ENCODE peak calls at places on chromosomes 6 and 20, in six cellular contexts. One of them, this sample, is unnamed.

GRCh38 chr20:20939006-20939405 is 167.2 kb downstream of the LINC00237 start:
- DNase-seq in adrenal gland: no peak
- DNase-seq in CD8-positive, alpha-beta memory T cell: no peak
- DNase-seq in OCI-LY7: no peak
- DNase-seq in ovary: no peak
- DNase-seq in H9: no peak
- DNase-seq in this sample: no peak

GRCh38 chr20:52524865-52525264 is 333.3 kb upstream of the ZFP64 start:
- DNase-seq in ovary: no peak
- DNase-seq in OCI-LY7: no peak
- DNase-seq in adrenal gland: no peak
- DNase-seq in CD8-positive, alpha-beta memory T cell: no peak
- DNase-seq in H9: no peak
- DNase-seq in this sample: no peak

GRCh38 chr6:73722318-73723060 is 26.5 kb downstream of the CD109 start:
- DNase-seq in H9: no peak
- DNase-seq in adrenal gland: no peak
- DNase-seq in CD8-positive, alpha-beta memory T cell: no peak
- DNase-seq in ovary: no peak
- DNase-seq in OCI-LY7: no peak
- DNase-seq in this sample: no peak

GRCh38 chr6:7899046-7899888 is 11.3 kb downstream of the TXNDC5 start:
- DNase-seq in CD8-positive, alpha-beta memory T cell: no peak
- DNase-seq in adrenal gland: no peak
- DNase-seq in H9: no peak
- DNase-seq in OCI-LY7: peak; percentile 59
- DNase-seq in ovary: no peak
- DNase-seq in this sample: no peak

GRCh38 chr6:152981989-152982767 is 663 bp downstream of the FBXO5 start:
- DNase-seq in H9: peak; percentile 29
- DNase-seq in adrenal gland: no peak
- DNase-seq in OCI-LY7: peak; percentile 44
- DNase-seq in CD8-positive, alpha-beta memory T cell: no peak
- DNase-seq in ovary: peak; percentile 66
- DNase-seq in this sample: no peak

GRCh38 chr20:24694727-24695528 is 225.5 kb downstream of the SYNDIG1 start:
- DNase-seq in OCI-LY7: no peak
- DNase-seq in H9: peak; percentile 15
- DNase-seq in adrenal gland: peak; percentile 61
- DNase-seq in CD8-positive, alpha-beta memory T cell: no peak
- DNase-seq in ovary: peak; percentile 54
- DNase-seq in this sample: no peak

GRCh38 chr6:51213806-51214205 is 395.1 kb downstream of the TFAP2B start:
- DNase-seq in CD8-positive, alpha-beta memory T cell: no peak
- DNase-seq in H9: peak; percentile 37
- DNase-seq in adrenal gland: no peak
- DNase-seq in ovary: no peak
- DNase-seq in OCI-LY7: no peak
- DNase-seq in this sample: no peak

GRCh38 chr6:46989384-46989783 is 52.7 kb downstream of the ADGRF1 start:
- DNase-seq in CD8-positive, alpha-beta memory T cell: no peak
- DNase-seq in ovary: no peak
- DNase-seq in adrenal gland: peak; percentile 29
- DNase-seq in H9: no peak
- DNase-seq in OCI-LY7: no peak
- DNase-seq in this sample: no peak

GRCh38 chr6:129709451-129709908 is 497 bp downstream of the ARHGAP18 start:
- DNase-seq in OCI-LY7: peak; percentile 36
- DNase-seq in H9: no peak
- DNase-seq in adrenal gland: no peak
- DNase-seq in ovary: peak; percentile 46
- DNase-seq in CD8-positive, alpha-beta memory T cell: no peak
- DNase-seq in this sample: no peak

GRCh38 chr6:19452495-19452894 is 384.7 kb upstream of the ID4 start:
- DNase-seq in CD8-positive, alpha-beta memory T cell: no peak
- DNase-seq in adrenal gland: no peak
- DNase-seq in H9: peak; percentile 59
- DNase-seq in OCI-LY7: no peak
- DNase-seq in ovary: no peak
- DNase-seq in this sample: no peak

GRCh38 chr6:3195695-3196497 is 31.6 kb downstream of the TUBB2B start:
- DNase-seq in adrenal gland: no peak
- DNase-seq in OCI-LY7: peak; percentile 20
- DNase-seq in CD8-positive, alpha-beta memory T cell: no peak
- DNase-seq in ovary: no peak
- DNase-seq in H9: peak; percentile 76
- DNase-seq in this sample: no peak

GRCh38 chr6:7728855-7729590 is 3.1 kb downstream of the BMP6 start:
- DNase-seq in adrenal gland: no peak
- DNase-seq in OCI-LY7: no peak
- DNase-seq in H9: peak; percentile 38
- DNase-seq in CD8-positive, alpha-beta memory T cell: no peak
- DNase-seq in ovary: no peak
- DNase-seq in this sample: no peak

GRCh38 chr6:75850026-75850385 is 101.0 kb downstream of the MYO6 start:
- DNase-seq in ovary: no peak
- DNase-seq in adrenal gland: no peak
- DNase-seq in H9: no peak
- DNase-seq in CD8-positive, alpha-beta memory T cell: no peak
- DNase-seq in OCI-LY7: no peak
- DNase-seq in this sample: no peak

GRCh38 chr6:111603648-111604047 is 2.0 kb downstream of the TRAF3IP2 start:
- DNase-seq in CD8-positive, alpha-beta memory T cell: no peak
- DNase-seq in adrenal gland: no peak
- DNase-seq in OCI-LY7: no peak
- DNase-seq in H9: no peak
- DNase-seq in ovary: no peak
- DNase-seq in this sample: no peak

GRCh38 chr20:35342154-35342769 is 50.0 kb upstream of the FAM83C start:
- DNase-seq in OCI-LY7: no peak
- DNase-seq in H9: peak; percentile 49
- DNase-seq in CD8-positive, alpha-beta memory T cell: no peak
- DNase-seq in ovary: no peak
- DNase-seq in adrenal gland: no peak
- DNase-seq in this sample: no peak

GRCh38 chr6:36852481-36853147 is 13.4 kb upstream of the CPNE5 start:
- DNase-seq in OCI-LY7: no peak
- DNase-seq in CD8-positive, alpha-beta memory T cell: no peak
- DNase-seq in adrenal gland: peak; percentile 54
- DNase-seq in H9: no peak
- DNase-seq in ovary: no peak
- DNase-seq in this sample: no peak

GRCh38 chr20:46264391-46265266 is 43.7 kb downstream of the CDH22 start:
- DNase-seq in H9: no peak
- DNase-seq in OCI-LY7: no peak
- DNase-seq in CD8-positive, alpha-beta memory T cell: no peak
- DNase-seq in ovary: no peak
- DNase-seq in adrenal gland: no peak
- DNase-seq in this sample: no peak

GRCh38 chr20:17612287-17612974 is 42.6 kb downstream of the DSTN start:
- DNase-seq in H9: peak; percentile 36
- DNase-seq in adrenal gland: no peak
- DNase-seq in CD8-positive, alpha-beta memory T cell: peak; percentile 43
- DNase-seq in ovary: no peak
- DNase-seq in OCI-LY7: no peak
- DNase-seq in this sample: no peak

GRCh38 chr6:139983555-139984276 is 609.3 kb upstream of the CITED2 start:
- DNase-seq in ovary: no peak
- DNase-seq in OCI-LY7: no peak
- DNase-seq in CD8-positive, alpha-beta memory T cell: no peak
- DNase-seq in adrenal gland: no peak
- DNase-seq in H9: no peak
- DNase-seq in this sample: no peak

GRCh38 chr6:27213544-27214125 is 33.9 kb upstream of the PRSS16 start:
- DNase-seq in CD8-positive, alpha-beta memory T cell: no peak
- DNase-seq in adrenal gland: no peak
- DNase-seq in OCI-LY7: no peak
- DNase-seq in H9: peak; percentile 73
- DNase-seq in ovary: no peak
- DNase-seq in this sample: no peak

GRCh38 chr20:871948-872347 is 38.4 kb downstream of the FAM110A start:
- DNase-seq in adrenal gland: no peak
- DNase-seq in H9: no peak
- DNase-seq in OCI-LY7: no peak
- DNase-seq in CD8-positive, alpha-beta memory T cell: no peak
- DNase-seq in ovary: no peak
- DNase-seq in this sample: no peak

GRCh38 chr6:138977646-138978167 is 10.3 kb downstream of the REPS1 start:
- DNase-seq in H9: no peak
- DNase-seq in CD8-positive, alpha-beta memory T cell: no peak
- DNase-seq in OCI-LY7: no peak
- DNase-seq in adrenal gland: no peak
- DNase-seq in ovary: no peak
- DNase-seq in this sample: no peak

GRCh38 chr6:44731485-44732095 is 344.1 kb downstream of the CDC5L start:
- DNase-seq in CD8-positive, alpha-beta memory T cell: no peak
- DNase-seq in OCI-LY7: no peak
- DNase-seq in H9: peak; percentile 5
- DNase-seq in ovary: no peak
- DNase-seq in adrenal gland: no peak
- DNase-seq in this sample: no peak

GRCh38 chr20:31713312-31714049 is 9.2 kb downstream of the BCL2L1 start:
- DNase-seq in H9: peak; percentile 56
- DNase-seq in ovary: peak; percentile 68
- DNase-seq in CD8-positive, alpha-beta memory T cell: no peak
- DNase-seq in adrenal gland: peak; percentile 77
- DNase-seq in OCI-LY7: no peak
- DNase-seq in this sample: no peak

GRCh38 chr6:156948807-156949206 is 171.6 kb downstream of the ARID1B start:
- DNase-seq in H9: no peak
- DNase-seq in OCI-LY7: peak; percentile 19
- DNase-seq in adrenal gland: no peak
- DNase-seq in ovary: no peak
- DNase-seq in CD8-positive, alpha-beta memory T cell: no peak
- DNase-seq in this sample: no peak

GRCh38 chr6:105804436-105804835 is 281.7 kb upstream of the PRDM1 start:
- DNase-seq in adrenal gland: no peak
- DNase-seq in CD8-positive, alpha-beta memory T cell: no peak
- DNase-seq in OCI-LY7: no peak
- DNase-seq in ovary: no peak
- DNase-seq in H9: no peak
- DNase-seq in this sample: no peak

GRCh38 chr6:38797391-38797790 is 82.3 kb downstream of the DNAH8 start:
- DNase-seq in ovary: no peak
- DNase-seq in CD8-positive, alpha-beta memory T cell: no peak
- DNase-seq in H9: no peak
- DNase-seq in adrenal gland: no peak
- DNase-seq in OCI-LY7: no peak
- DNase-seq in this sample: no peak

GRCh38 chr20:49279677-49280462 is 2.0 kb upstream of the ZNFX1 start:
- DNase-seq in adrenal gland: no peak
- DNase-seq in H9: no peak
- DNase-seq in CD8-positive, alpha-beta memory T cell: no peak
- DNase-seq in ovary: no peak
- DNase-seq in OCI-LY7: peak; percentile 53
- DNase-seq in this sample: no peak
- H3K9me3 ChIP-seq in adrenal gland: peaks cover 23% of the 10 kb centered on the region
- H3K9me3 ChIP-seq in H9: no peaks in the 10 kb centered on the region
- H3K9me3 ChIP-seq in CD8-positive, alpha-beta memory T cell: peaks cover 46% of the 10 kb centered on the region
- H3K9me3 ChIP-seq in ovary: peaks cover 20% of the 10 kb centered on the region
- H3K9me3 ChIP-seq in OCI-LY7: no peaks in the 10 kb centered on the region
- H3K9me3 ChIP-seq in this sample: peaks cover 51% of the 10 kb centered on the region

DNA sequence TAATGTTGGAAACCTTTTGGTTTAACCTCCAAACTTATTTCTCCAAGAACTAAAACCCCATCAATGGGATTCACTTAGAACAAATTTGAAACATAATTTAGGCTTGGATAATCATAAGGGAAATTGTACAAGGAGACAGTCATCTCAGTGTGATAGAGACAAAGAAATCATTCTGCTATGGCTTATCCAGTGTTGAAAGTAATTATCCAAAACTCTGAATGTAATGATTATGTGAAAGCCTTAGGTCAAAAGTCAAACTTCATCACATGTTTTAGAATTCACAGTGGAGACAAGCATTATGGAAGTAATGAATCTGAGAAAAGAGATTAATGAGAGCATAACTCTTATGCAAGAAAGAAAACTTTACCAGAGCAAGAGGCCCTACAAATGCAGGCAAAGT is 20.0 kb downstream of the MC3R start:
- DNase-seq in OCI-LY7: no peak
- DNase-seq in H9: no peak
- DNase-seq in adrenal gland: no peak
- DNase-seq in CD8-positive, alpha-beta memory T cell: no peak
- DNase-seq in ovary: no peak
- DNase-seq in this sample: no peak
- H3K9me3 ChIP-seq in OCI-LY7: no peaks in the 10 kb centered on the region
- H3K9me3 ChIP-seq in H9: peaks cover 87% of the 10 kb centered on the region
- H3K9me3 ChIP-seq in adrenal gland: no peaks in the 10 kb centered on the region
- H3K9me3 ChIP-seq in CD8-positive, alpha-beta memory T cell: no peaks in the 10 kb centered on the region
- H3K9me3 ChIP-seq in ovary: no peaks in the 10 kb centered on the region
- H3K9me3 ChIP-seq in this sample: no peaks in the 10 kb centered on the region

DNA sequence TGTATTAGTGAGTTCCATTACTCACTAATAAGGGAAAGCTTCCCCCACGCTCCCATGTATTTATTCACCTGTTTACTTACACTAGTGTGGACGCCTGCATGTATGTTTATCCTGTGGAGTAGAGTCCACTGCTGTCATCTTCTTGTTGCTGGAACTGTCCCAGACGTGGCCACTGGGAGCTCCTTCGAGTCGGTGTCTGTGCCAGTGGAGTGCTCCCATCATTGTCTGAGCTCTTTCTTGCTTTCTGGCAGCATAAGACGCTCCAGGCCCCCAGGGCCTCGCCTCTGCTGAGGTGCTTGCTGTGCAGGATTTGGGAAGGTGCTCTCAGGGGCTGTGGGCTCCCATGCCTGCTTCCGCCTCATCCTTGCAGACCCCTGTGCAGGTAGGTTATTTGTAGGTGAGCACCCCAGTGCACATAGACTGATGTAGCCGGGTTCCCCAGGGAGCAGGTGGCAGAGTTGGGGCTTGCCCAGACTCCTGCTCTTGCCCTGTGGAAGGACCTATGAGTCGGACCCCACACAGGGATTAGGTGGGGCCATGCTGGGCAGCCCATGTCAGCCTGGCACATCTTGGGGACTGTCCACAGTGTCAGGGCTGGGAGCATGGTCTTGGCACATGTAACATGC is 16.6 kb downstream of the PHACTR3 start:
- DNase-seq in H9: no peak
- DNase-seq in CD8-positive, alpha-beta memory T cell: no peak
- DNase-seq in adrenal gland: no peak
- DNase-seq in OCI-LY7: no peak
- DNase-seq in ovary: no peak
- DNase-seq in this sample: no peak
- H3K9me3 ChIP-seq in H9: no peaks in the 10 kb centered on the region
- H3K9me3 ChIP-seq in CD8-positive, alpha-beta memory T cell: no peaks in the 10 kb centered on the region
- H3K9me3 ChIP-seq in adrenal gland: no peaks in the 10 kb centered on the region
- H3K9me3 ChIP-seq in OCI-LY7: no peaks in the 10 kb centered on the region
- H3K9me3 ChIP-seq in ovary: no peaks in the 10 kb centered on the region
- H3K9me3 ChIP-seq in this sample: no peaks in the 10 kb centered on the region

DNA sequence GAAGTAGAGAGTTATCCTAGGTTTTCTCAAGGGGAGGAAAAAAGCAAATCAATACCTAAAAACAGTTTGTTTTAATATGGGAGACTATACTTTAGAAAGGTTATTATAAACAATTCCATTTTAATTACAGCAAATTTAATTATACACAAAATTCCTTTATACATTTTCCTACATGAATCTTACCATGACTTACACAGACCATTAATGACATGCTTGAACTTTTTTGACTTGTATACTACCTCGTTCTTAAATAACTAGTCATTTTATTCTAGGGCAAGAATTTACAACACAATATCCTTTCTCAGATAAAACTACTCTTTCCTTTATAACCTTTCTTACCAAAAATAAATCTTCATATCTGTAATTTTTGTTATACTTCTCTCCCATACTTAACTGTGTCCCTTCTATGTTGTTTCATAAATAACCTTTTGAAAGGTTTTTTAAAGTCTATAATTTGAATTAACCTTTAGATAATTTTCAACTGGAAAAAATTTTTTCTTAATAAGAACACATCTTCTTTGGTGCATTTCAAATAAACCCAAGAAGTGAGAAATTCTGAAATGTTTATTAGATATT is 729.4 kb downstream of the TENT5A start:
- DNase-seq in OCI-LY7: peak; percentile 42
- DNase-seq in CD8-positive, alpha-beta memory T cell: no peak
- DNase-seq in adrenal gland: no peak
- DNase-seq in ovary: no peak
- DNase-seq in H9: no peak
- DNase-seq in this sample: no peak
- H3K9me3 ChIP-seq in OCI-LY7: peaks cover 18% of the 10 kb centered on the region
- H3K9me3 ChIP-seq in CD8-positive, alpha-beta memory T cell: no peaks in the 10 kb centered on the region
- H3K9me3 ChIP-seq in adrenal gland: no peaks in the 10 kb centered on the region
- H3K9me3 ChIP-seq in ovary: peaks cover 6% of the 10 kb centered on the region
- H3K9me3 ChIP-seq in H9: peaks cover 17% of the 10 kb centered on the region
- H3K9me3 ChIP-seq in this sample: no peaks in the 10 kb centered on the region

This sample was measured in T-helper 17 cell.